ENCODE peak calls at places on chromosome 15, in four cellular contexts. S, V, I and X are unnamed samples.
A peak's percentile ranks its signal among the peaks of the same experiment; 100 is the strongest.

GRCh38 chr15:80942266-80942665 is 47.4 kb downstream of the MESD start:
- DNase-seq in S (no peak), I (no peak), V (no peak), X (no peak)

GRCh38 chr15:77840962-77841361 is 208.2 kb upstream of the LINGO1 start:
- DNase-seq in I (no peak), V (no peak), S (no peak), X (no peak)

GRCh38 chr15:78638658-78639314 is 2.2 kb downstream of the CHRNB4 start:
- DNase-seq in V (no peak), S (peak; percentile 31), I (peak; percentile 90), X (no peak)

GRCh38 chr15:28918141-28918983 is 32.6 kb downstream of the APBA2 start:
- DNase-seq in S (peak; percentile 63), I (no peak), V (peak; percentile 57), X (no peak)

GRCh38 chr15:100873029-100873677 is 6.5 kb upstream of the ALDH1A3 start:
- DNase-seq in I (peak; percentile 76), V (peak; percentile 85), S (peak; percentile 83), X (no peak)

GRCh38 chr15:89367485-89368451 is 33.1 kb upstream of the POLG start:
- DNase-seq in V (no peak), S (no peak), I (peak; percentile 98), X (no peak)

GRCh38 chr15:77621847-77622211 is 10.9 kb downstream of the LINGO1 start:
- DNase-seq in S (no peak), I (no peak), V (no peak), X (no peak)

GRCh38 chr15:96889734-96890480 is 559.4 kb downstream of the NR2F2 start:
- DNase-seq in V (no peak), S (no peak), I (no peak), X (no peak)

GRCh38 chr15:33131880-33132279 is 62.6 kb downstream of the FMN1 start:
- DNase-seq in S (no peak), I (no peak), V (no peak), X (no peak)

GRCh38 chr15:82158811-82159210 is 103.7 kb downstream of the EFL1 start:
- DNase-seq in S (no peak), I (peak; percentile 22), V (no peak), X (no peak)

GRCh38 chr15:81023483-81024264 is 23.0 kb downstream of the TLNRD1 start:
- DNase-seq in V (peak; percentile 89), S (no peak), I (no peak), X (peak; percentile 90)

GRCh38 chr15:91208366-91208765 is 108.3 kb downstream of the SV2B start:
- DNase-seq in I (no peak), S (no peak), V (no peak), X (no peak)

GRCh38 chr15:74620636-74621545 is 5.3 kb downstream of the CLK3 start:
- DNase-seq in V (no peak), S (peak; percentile 77), I (peak; percentile 89), X (no peak)

GRCh38 chr15:78110916-78111475 is 18.6 kb downstream of the SH2D7 start:
- DNase-seq in I (no peak), V (peak; percentile 43), S (no peak), X (peak; percentile 40)

GRCh38 chr15:73873889-73874511 is 636 bp downstream of the TBC1D21 start:
- DNase-seq in S (peak; percentile 54), I (peak; percentile 55), V (no peak), X (no peak)

GRCh38 chr15:77527164-77527778 is 105.4 kb downstream of the LINGO1 start:
- DNase-seq in I (peak; percentile 55), S (no peak), V (peak; percentile 53), X (peak; percentile 57)

GRCh38 chr15:31361764-31362120 is 35.1 kb downstream of the KLF13 start:
- DNase-seq in I (peak; percentile 55), S (no peak), V (no peak), X (no peak)

GRCh38 chr15:71128939-71129562 is 13.8 kb downstream of the THSD4 start:
- DNase-seq in S (no peak), I (no peak), V (no peak), X (no peak)

GRCh38 chr15:84734794-84735479 is 13.5 kb upstream of the ZNF592 start:
- DNase-seq in I (no peak), V (peak; percentile 70), S (peak; percentile 85), X (no peak)

GRCh38 chr15:32857732-32858131 is 139.9 kb downstream of the GREM1 start:
- DNase-seq in S (no peak), I (no peak), V (no peak), X (no peak)

GRCh38 chr15:75228787-75229186 is 27.1 kb downstream of the C15orf39 start:
- DNase-seq in S (no peak), V (peak; percentile 48), I (no peak), X (peak; percentile 54)

GRCh38 chr15:44045217-44045616 is 149.9 kb downstream of the FRMD5 start:
- DNase-seq in I (no peak), S (no peak), V (no peak), X (no peak)

GRCh38 chr15:74185949-74186348 is 12.4 kb downstream of the ISLR start:
- DNase-seq in S (no peak), V (no peak), I (no peak), X (no peak)

GRCh38 chr15:75672646-75673425 is 25.1 kb downstream of the SNX33 start:
- DNase-seq in V (peak; percentile 87), S (no peak), I (peak; percentile 64), X (no peak)

GRCh38 chr15:68466876-68467275 is 34.9 kb upstream of the ITGA11 start:
- DNase-seq in I (no peak), S (no peak), V (no peak), X (no peak)

GRCh38 chr15:98231696-98232440 is 271.4 kb downstream of the ARRDC4 start:
- DNase-seq in I (no peak), V (no peak), S (no peak), X (no peak)

GRCh38 chr15:30065025-30065801 is 17.5 kb upstream of the GOLGA8J start:
- DNase-seq in S (no peak), V (no peak), I (no peak), X (no peak)

GRCh38 chr15:86743283-86743903 is 663.7 kb downstream of the AGBL1 start:
- DNase-seq in I (peak; percentile 3), S (no peak), V (no peak), X (no peak)

GRCh38 chr15:70269991-70270751 is 172.5 kb upstream of the TLE3 start:
- DNase-seq in I (no peak), V (no peak), S (no peak), X (no peak)

GRCh38 chr15:97993310-97993738 is 32.8 kb downstream of the ARRDC4 start:
- DNase-seq in I (no peak), V (no peak), S (no peak), X (no peak)

GRCh38 chr15:43229977-43230376 is 9.2 kb upstream of the EPB42 start:
- DNase-seq in S (no peak), I (no peak), V (no peak), X (no peak)

GRCh38 chr15:44574734-44575133 is 37.8 kb downstream of the EIF3J start:
- DNase-seq in S (no peak), V (no peak), I (no peak), X (no peak)

GRCh38 chr15:31128919-31129768 is 27.6 kb upstream of the TRPM1 start:
- DNase-seq in V (peak; percentile 82), S (no peak), I (peak; percentile 78), X (peak; percentile 77)

GRCh38 chr15:88624156-88624970 is 3.2 kb downstream of the AEN start:
- DNase-seq in I (peak; percentile 56), S (no peak), V (peak; percentile 56), X (no peak)

GRCh38 chr15:96285715-96286367 is 44.7 kb upstream of the NR2F2 start:
- DNase-seq in V (no peak), I (no peak), S (no peak), X (no peak)

GRCh38 chr15:43187544-43188155 is 2.4 kb downstream of the CCNDBP1 start:
- DNase-seq in V (no peak), I (peak; percentile 51), S (peak; percentile 24), X (no peak)

DNA sequence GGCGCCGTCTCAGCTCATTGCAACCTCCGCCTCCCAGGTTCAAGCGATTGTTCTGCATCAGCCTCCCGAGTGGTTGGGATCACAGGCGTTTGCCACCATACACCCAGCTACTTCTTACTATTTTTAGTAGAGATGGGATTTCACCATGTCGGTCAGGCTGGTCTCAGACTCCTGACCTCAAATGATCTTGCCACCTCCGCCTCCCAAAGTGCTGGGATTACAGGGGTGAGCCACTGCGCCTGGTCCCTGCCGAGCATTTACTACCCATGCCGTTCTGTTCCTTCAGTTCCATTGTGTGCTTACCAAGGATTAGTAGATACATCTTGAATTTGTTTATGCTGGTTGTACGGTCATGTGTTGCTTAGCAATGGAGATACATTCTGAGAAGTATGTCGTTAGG is 10.3 kb downstream of the CHD2 start:
- DNase-seq in V (no peak), S (no peak), I (no peak), X (no peak)
- H3K4me1 ChIP-seq in V (peaks cover 92% of the 10 kb centered on the region), S (peaks cover 90% of the 10 kb centered on the region), I (peaks cover 50% of the 10 kb centered on the region), X (peaks cover 96% of the 10 kb centered on the region)

GRCh38 chr15:24858737-24859601 is 95.8 kb upstream of the SNRPN start:
- DNase-seq in S (no peak), I (no peak), V (no peak), X (no peak)
- TF ChIP-seq POLR2AphosphoS5 in S (no peak), I (peak; percentile 24), V (no peak), X (no peak)

GRCh38 chr15:39592500-39592899 is 11.6 kb downstream of the THBS1 start:
- DNase-seq in V (no peak), I (no peak), S (no peak), X (no peak)
- H3K4me3 ChIP-seq in V (no peak overlapping the region), I (no peak overlapping the region), S (no peak overlapping the region), X (no peak overlapping the region)

GRCh38 chr15:58517252-58517681 is 85.5 kb downstream of the LIPC start:
- DNase-seq in V (no peak), S (peak; percentile 6), I (no peak), X (no peak)
- H3K4me1 ChIP-seq in V (no peaks in the 10 kb centered on the region), S (peaks cover 18% of the 10 kb centered on the region), I (peaks cover 7% of the 10 kb centered on the region), X (peaks cover 40% of the 10 kb centered on the region)

GRCh38 chr15:65072617-65073016 is 3.9 kb upstream of the KBTBD13 start:
- DNase-seq in S (no peak), I (no peak), V (no peak), X (no peak)

GRCh38 chr15:65069779-65070546 is 2.2 kb upstream of the RASL12 start:
- DNase-seq in I (no peak), V (no peak), S (no peak), X (no peak)

GRCh38 chr15:65072027-65072426 is 4.2 kb upstream of the RASL12 start:
- DNase-seq in I (no peak), V (no peak), S (no peak), X (no peak)

GRCh38 chr15:65069179-65069578 is 1.4 kb upstream of the RASL12 start:
- DNase-seq in V (peak; percentile 94), S (no peak), I (no peak), X (no peak)

GRCh38 chr15:65071381-65071811 is 3.6 kb upstream of the RASL12 start:
- DNase-seq in V (peak; percentile 93), I (no peak), S (no peak), X (no peak)
- TF ChIP-seq POLR2AphosphoS5 in V (peak; percentile 31), I (no peak), S (no peak), X (no peak)

GRCh38 chr15:67149068-67149841 is 83.9 kb downstream of the SMAD3 start:
- DNase-seq in I (no peak), S (no peak), V (peak; percentile 64), X (no peak)
- H3K4me3 ChIP-seq in I (no peak overlapping the region), S (peak overlapping the region; percentile 30), V (no peak overlapping the region), X (no peak overlapping the region)